ENCODE peak calls at places on chromosomes 3 and 15, in eight cellular contexts. G, B, R, I, S, V, N and M are unnamed samples.

GRCh38 chr3:72728958-72729467 is 119.2 kb downstream of the SHQ1 start:
- DNase-seq in S (peak), R (no peak), I (peak), G (no peak), V (no peak), N (no peak), B (no peak), M (no peak)

GRCh38 chr3:58013099-58013498 is 4.9 kb downstream of the FLNB start:
- DNase-seq in I (no peak), B (no peak), R (no peak), V (no peak), N (no peak), G (no peak), S (no peak), M (no peak)

GRCh38 chr3:140420621-140421357 is 257.1 kb upstream of the TRIM42 start:
- DNase-seq in I (no peak), G (peak), B (peak), N (no peak), V (peak), R (peak), S (no peak), M (no peak)

GRCh38 chr3:55327131-55327920 is 159.8 kb downstream of the WNT5A start:
- DNase-seq in I (peak), S (no peak), G (no peak), N (no peak), V (peak), R (peak), B (no peak), M (no peak)

GRCh38 chr3:149832086-149832485 is 19.1 kb downstream of the RNF13 start:
- DNase-seq in N (no peak), B (no peak), V (no peak), S (no peak), G (no peak), I (no peak), R (peak), M (no peak)

GRCh38 chr3:13700889-13701288 is 152.0 kb downstream of the FBLN2 start:
- DNase-seq in N (no peak), R (no peak), S (no peak), V (no peak), B (no peak), G (no peak), I (no peak), M (no peak)

GRCh38 chr3:119600732-119601131 is 3.0 kb downstream of the PLA1A start:
- DNase-seq in S (no peak), I (peak), G (peak), N (no peak), V (peak), B (no peak), R (no peak), M (peak)

GRCh38 chr3:1439395-1439794 is 346.6 kb downstream of the CNTN6 start:
- DNase-seq in V (no peak), B (no peak), S (no peak), N (no peak), I (peak), G (peak), R (no peak), M (no peak)

GRCh38 chr3:161576733-161577510 is 80.3 kb downstream of the OTOL1 start:
- DNase-seq in I (peak), B (no peak), S (peak), N (no peak), R (no peak), V (no peak), G (no peak), M (no peak)

GRCh38 chr3:74891312-74891711 is 276.9 kb upstream of the CNTN3 start:
- DNase-seq in S (no peak), G (no peak), I (no peak), R (no peak), B (no peak), V (no peak), N (no peak), M (no peak)

GRCh38 chr15:43513550-43513949 is 3.9 kb upstream of the MAP1A start:
- DNase-seq in V (peak), B (no peak), R (peak), I (peak), S (no peak), G (no peak), N (no peak), M (no peak)

GRCh38 chr3:196498297-196498696 is 5.3 kb downstream of the RNF168 start:
- DNase-seq in B (no peak), I (no peak), S (no peak), R (no peak), V (no peak), G (no peak), N (no peak), M (no peak)

GRCh38 chr15:83554558-83554957 is 99.4 kb upstream of the ADAMTSL3 start:
- DNase-seq in B (no peak), V (no peak), N (no peak), I (no peak), S (no peak), G (no peak), R (no peak), M (no peak)

GRCh38 chr3:39148116-39149058 is 5.0 kb downstream of the CSRNP1 start:
- DNase-seq in R (peak), S (no peak), N (no peak), B (no peak), I (peak), V (peak), G (no peak), M (no peak)

GRCh38 chr3:43997788-43998373 is 243.8 kb upstream of the TOPAZ1 start:
- DNase-seq in V (peak), G (peak), B (no peak), N (no peak), R (no peak), I (peak), S (no peak), M (no peak)

GRCh38 chr15:77027111-77027696 is 32.3 kb downstream of the PSTPIP1 start:
- DNase-seq in I (no peak), V (no peak), G (no peak), S (no peak), N (no peak), B (no peak), R (no peak), M (peak)

GRCh38 chr3:155560594-155560993 is 184.3 kb downstream of the PLCH1 start:
- DNase-seq in V (peak), G (peak), R (no peak), N (no peak), B (no peak), I (no peak), S (no peak), M (no peak)

GRCh38 chr3:178736300-178736699 is 200.1 kb downstream of the KCNMB2 start:
- DNase-seq in S (no peak), B (no peak), N (no peak), V (no peak), R (no peak), G (no peak), I (no peak), M (peak)

GRCh38 chr3:112136959-112137693 is 4.1 kb upstream of the GCSAM start:
- DNase-seq in I (peak), V (peak), S (peak), N (peak), B (peak), R (peak), G (peak), M (no peak)

GRCh38 chr15:52143862-52144261 is 31.3 kb upstream of the BCL2L10 start:
- DNase-seq in S (no peak), B (peak), R (peak), I (no peak), G (peak), N (no peak), V (peak), M (no peak)

GRCh38 chr15:39504812-39505211 is 76.1 kb upstream of the THBS1 start:
- DNase-seq in G (peak), B (no peak), S (no peak), N (no peak), R (peak), I (no peak), V (peak), M (no peak)

GRCh38 chr15:74132681-74133070 is 2.3 kb downstream of the ISLR2 start:
- DNase-seq in B (no peak), G (no peak), N (no peak), S (no peak), V (no peak), R (peak), I (no peak), M (no peak)

GRCh38 chr3:156431334-156432121 is 123.4 kb downstream of the SSR3 start:
- DNase-seq in N (no peak), I (no peak), V (no peak), S (no peak), B (no peak), R (no peak), G (no peak), M (no peak)